ENCODE peak calls at places on chromosomes 4 and X, in four cellular contexts. M is mammary epithelial cell, U is brain microvascular endothelial cell, W is spleen. A is an unnamed sample. For H3K36me3, the result is how much of the 10 kb centered on the place peaks cover.

GRCh38 chrX:103464071-103464773 is 55.1 kb downstream of the RAB40A start:
- DNase-seq in M (peak), U (peak), W (no peak), A (peak)

GRCh38 chrX:107678957-107679740 is 50.8 kb downstream of the PRPS1 start:
- DNase-seq in M (peak), U (peak), W (peak), A (peak)

GRCh38 chr4:71540749-71541269 is 202.0 kb downstream of the SLC4A4 start:
- DNase-seq in M (no peak), U (peak), W (no peak), A (no peak)

GRCh38 chrX:54564942-54565341 is 34.9 kb downstream of the GNL3L start:
- DNase-seq in M (no peak), U (no peak), W (no peak), A (peak)

GRCh38 chr4:145904413-145905177 is 34.0 kb downstream of the ZNF827 start:
- DNase-seq in M (peak), U (no peak), W (no peak), A (peak)

GRCh38 chrX:22310779-22311178 is 38.1 kb downstream of the CBLL2 start:
- DNase-seq in M (peak), U (no peak), W (no peak), A (peak)

GRCh38 chr4:102598759-102599379 is 97.7 kb downstream of the NFKB1 start:
- DNase-seq in M (no peak), U (peak), W (no peak), A (no peak)

GRCh38 chrX:150219374-150220185 is 143.5 kb upstream of the MAMLD1 start:
- DNase-seq in M (peak), U (no peak), W (peak), A (peak)

GRCh38 chr4:1472148-1472797 is 66.0 kb upstream of the NKX1-1 start:
- DNase-seq in M (no peak), U (no peak), W (peak), A (no peak)

GRCh38 chr4:169945636-169946035 is 80.6 kb downstream of the MFAP3L start:
- DNase-seq in M (no peak), U (no peak), W (no peak), A (no peak)

GRCh38 chrX:130125090-130125489 is 14.8 kb upstream of the ELF4 start:
- DNase-seq in M (peak), U (no peak), W (no peak), A (peak)

GRCh38 chrX:109840585-109840984 is 107.5 kb upstream of the ACSL4 start:
- DNase-seq in M (peak), U (peak), W (no peak), A (peak)

GRCh38 chrX:140057001-140057411 is 91.7 kb upstream of the CXorf66 start:
- DNase-seq in M (peak), U (peak), W (peak), A (peak)

GRCh38 chr4:58602701-58603359 is 1492.6 kb upstream of the IGFBP7 start:
- DNase-seq in M (no peak), U (no peak), W (no peak), A (no peak)

GRCh38 chr4:107449611-107450369 is 270.2 kb downstream of the PAPSS1 start:
- DNase-seq in M (no peak), U (no peak), W (no peak), A (no peak)

GRCh38 chrX:46653482-46653881 is 79.9 kb downstream of the CHST7 start:
- DNase-seq in M (no peak), U (no peak), W (no peak), A (peak)

GRCh38 chr4:184403384-184403781 is 71.0 kb downstream of the IRF2 start:
- DNase-seq in M (peak), U (peak), W (no peak), A (peak)

GRCh38 chr4:151045907-151046306 is 30.8 kb upstream of the LRBA start:
- DNase-seq in M (no peak), U (no peak), W (no peak), A (no peak)

GRCh38 chr4:10085386-10085785 is 31.2 kb downstream of the WDR1 start:
- DNase-seq in M (no peak), U (no peak), W (peak), A (no peak)

GRCh38 chrX:67353651-67354370 is 190.0 kb upstream of the AR start:
- DNase-seq in M (no peak), U (no peak), W (no peak), A (no peak)

GRCh38 chr4:139202984-139203383 is 26.0 kb upstream of the ELF2 start:
- DNase-seq in M (no peak), U (no peak), W (no peak), A (no peak)

GRCh38 chrX:136835761-136836160 is 44.8 kb downstream of the RBMX start:
- DNase-seq in M (no peak), U (no peak), W (no peak), A (no peak)

GRCh38 chr4:57442834-57443291 is 332.7 kb upstream of the IGFBP7 start:
- DNase-seq in M (peak), U (peak), W (no peak), A (peak)
- TF ChIP-seq CTCF in M (peak), U (peak), W (no peak), A (peak)

GRCh38 chr4:2515835-2516550 is 20.5 kb upstream of the FAM193A start:
- DNase-seq in M (no peak), U (no peak), W (no peak), A (no peak)

GRCh38 chr4:2510351-2511259 is 25.8 kb upstream of the FAM193A start:
- DNase-seq in M (no peak), U (no peak), W (no peak), A (no peak)

GRCh38 chr4:2507855-2508254 is 28.6 kb upstream of the FAM193A start:
- DNase-seq in M (no peak), U (no peak), W (no peak), A (no peak)

GRCh38 chr4:2512396-2513135 is 23.9 kb upstream of the FAM193A start:
- DNase-seq in M (no peak), U (no peak), W (no peak), A (no peak)

DNA sequence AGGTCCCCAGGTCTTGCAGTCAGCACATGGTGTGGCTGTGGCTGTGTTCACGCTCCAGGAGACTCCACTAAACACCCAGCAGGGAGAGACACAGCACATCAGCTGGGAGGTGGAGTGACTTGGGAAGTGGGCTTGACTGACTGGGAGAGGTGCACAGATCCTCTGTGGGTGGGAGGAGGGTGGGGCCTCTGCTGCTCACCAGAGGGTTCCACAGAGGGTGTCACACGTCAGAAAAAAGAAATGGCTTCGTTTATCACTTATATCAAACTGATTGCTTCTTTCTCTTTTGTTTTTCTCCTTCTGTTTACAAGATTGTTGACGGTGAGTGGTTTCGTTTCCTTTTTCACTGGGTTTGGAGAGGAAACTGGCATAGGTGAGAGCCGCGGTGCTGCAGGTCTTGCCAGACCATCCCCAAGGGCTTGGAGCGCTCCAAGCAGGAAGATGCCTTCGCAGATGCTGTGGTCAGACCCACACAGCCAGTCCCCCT is 24.8 kb upstream of the FAM193A start:
- DNase-seq in M (no peak), U (no peak), W (no peak), A (no peak)
- H3K36me3 ChIP-seq in M (under half), U (half or more), W (half or more), A (under half)

GRCh38 chrX:72569786-72570185 is 2.9 kb downstream of the HDAC8 start:
- DNase-seq in M (peak), U (peak), W (no peak), A (peak)

GRCh38 chrX:72576161-72576896 is 3.7 kb upstream of the HDAC8 start:
- DNase-seq in M (peak), U (peak), W (no peak), A (peak)

GRCh38 chrX:72572248-72573157 is at the start of gene HDAC8:
- DNase-seq in M (peak), U (peak), W (peak), A (peak)

GRCh38 chrX:72568406-72569092 is 4.1 kb downstream of the HDAC8 start:
- DNase-seq in M (no peak), U (peak), W (no peak), A (no peak)

GRCh38 chrX:72573158-72573511 is 492 bp upstream of the HDAC8 start:
- DNase-seq in M (no peak), U (no peak), W (no peak), A (no peak)
- H3K4me3 ChIP-seq in M (peak), U (peak), W (peak), A (peak)

DNA sequence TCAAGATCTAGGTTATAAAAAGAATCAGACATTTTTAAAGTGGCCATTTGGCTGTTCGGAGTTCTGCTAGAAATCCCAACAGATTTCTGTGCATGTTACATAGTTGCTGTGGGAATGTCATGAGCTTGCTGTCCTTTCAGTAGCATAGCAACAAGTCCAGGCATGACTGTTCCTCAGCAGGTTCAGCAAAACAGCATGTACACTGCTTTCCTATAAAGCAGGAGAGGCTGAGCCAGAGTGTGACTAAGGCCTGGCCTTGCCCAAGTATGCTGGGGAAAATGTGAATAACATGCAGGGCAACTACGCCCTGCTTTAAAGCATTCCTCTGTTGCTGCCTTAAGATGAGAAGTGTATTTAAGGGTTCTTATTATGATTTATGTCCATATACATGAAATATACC is 217.1 kb upstream of the SMIM31 start:
- DNase-seq in M (peak), U (peak), W (no peak), A (peak)
- TF ChIP-seq CTCF in M (peak), U (no peak), W (no peak), A (no peak)

DNA sequence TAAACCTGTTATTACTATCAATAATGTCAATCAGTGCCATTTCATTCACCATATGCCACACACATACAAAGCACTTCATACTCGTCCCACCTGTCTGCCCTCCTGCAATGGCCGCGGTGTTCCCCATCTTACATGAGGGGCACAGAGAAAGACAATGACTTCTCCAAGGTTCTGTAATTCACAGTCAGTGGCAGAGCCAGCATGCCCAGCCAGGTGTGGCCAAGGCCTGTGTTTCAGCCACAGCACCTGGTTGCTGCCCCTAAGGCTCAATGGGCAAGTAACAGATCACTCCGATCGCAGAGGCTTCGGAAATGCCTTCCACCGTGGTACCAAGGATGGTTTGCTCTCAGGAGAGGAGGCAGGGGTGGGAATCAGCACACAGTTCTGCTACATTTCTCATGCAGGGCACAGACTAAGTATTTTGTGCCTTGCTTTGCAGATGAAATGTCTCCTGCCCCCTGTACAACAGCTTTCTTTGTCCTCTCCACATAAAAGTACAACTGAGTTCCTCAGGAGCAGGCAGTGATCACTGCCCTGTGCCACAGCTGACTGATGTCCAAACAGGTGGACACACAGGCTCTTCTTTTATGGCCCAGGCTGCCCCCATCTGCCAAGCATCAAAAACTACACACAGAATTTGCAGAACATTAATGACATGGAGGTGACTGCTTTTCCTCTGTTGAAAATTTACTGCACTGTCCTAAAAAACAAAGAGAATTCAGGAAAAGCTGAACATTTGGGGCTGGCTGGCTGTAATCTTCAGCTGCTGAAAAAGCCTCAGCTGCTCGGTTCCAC is 10.8 kb downstream of the AFAP1 start:
- DNase-seq in M (no peak), U (no peak), W (no peak), A (no peak)
- H3K36me3 ChIP-seq in M (under half), U (under half), W (under half), A (under half)